ENCODE peak calls at places on chromosomes 12 and 14, in nine cellular contexts. T is spleen, Y is uterus, H is sigmoid colon, J is GM12878, G is body of pancreas, B is IMR-90, S is stomach, P is HCT116. Z is an unnamed sample.

GRCh38 chr14:52064174-52064573 is 4.7 kb downstream of the NID2 start:
- DNase-seq in J (no peak), S (no peak), T (no peak), H (no peak), Y (no peak), G (no peak), P (no peak), B (no peak), Z (no peak)

GRCh38 chr14:104214411-104214810 is 76.0 kb downstream of the KIF26A start:
- DNase-seq in G (no peak), P (no peak), B (no peak), J (no peak), S (no peak), H (no peak), T (no peak), Y (no peak), Z (no peak)

GRCh38 chr12:31702047-31702446 is 26.8 kb downstream of the AMN1 start:
- DNase-seq in H (no peak), T (no peak), B (peak), J (no peak), S (no peak), Y (no peak), P (peak), G (no peak), Z (no peak)

GRCh38 chr12:53279888-53280498 is 11.9 kb downstream of the ESPL1 start:
- DNase-seq in T (no peak), H (no peak), Y (no peak), G (no peak), B (no peak), P (no peak), J (no peak), S (no peak), Z (no peak)

GRCh38 chr14:71722885-71723284 is 209.3 kb upstream of the RGS6 start:
- DNase-seq in Y (no peak), H (no peak), P (no peak), B (no peak), S (no peak), G (no peak), T (no peak), J (no peak), Z (no peak)

GRCh38 chr14:75459099-75459741 is 31.4 kb downstream of the JDP2 start:
- DNase-seq in T (peak), S (peak), J (no peak), P (no peak), G (peak), Y (no peak), H (peak), B (no peak), Z (no peak)

GRCh38 chr14:46818147-46818546 is 166.6 kb upstream of the RPL10L start:
- DNase-seq in S (no peak), G (no peak), P (no peak), B (no peak), Y (no peak), T (no peak), H (no peak), J (no peak), Z (no peak)

GRCh38 chr12:27866382-27867101 is 86.5 kb upstream of the MANSC4 start:
- DNase-seq in J (no peak), Y (no peak), B (peak), P (no peak), H (no peak), G (no peak), T (no peak), S (no peak), Z (no peak)

GRCh38 chr14:22263961-22264360 is 325.1 kb downstream of the DAD1 start:
- DNase-seq in S (no peak), H (no peak), T (no peak), Y (no peak), P (no peak), B (peak), G (no peak), J (no peak), Z (no peak)

GRCh38 chr14:49892301-49892635 is 614 bp upstream of the ARF6 start:
- DNase-seq in Y (no peak), S (peak), J (peak), P (no peak), G (peak), H (peak), B (peak), T (no peak), Z (peak)

GRCh38 chr12:46148706-46149463 is 120.0 kb downstream of the SLC38A1 start:
- DNase-seq in P (no peak), J (no peak), T (no peak), S (no peak), H (no peak), G (no peak), B (no peak), Y (no peak), Z (no peak)

GRCh38 chr12:122866950-122867607 is 28.8 kb downstream of the VPS37B start:
- DNase-seq in Y (no peak), J (no peak), T (peak), P (no peak), S (peak), B (no peak), G (no peak), H (peak), Z (no peak)

GRCh38 chr12:32270818-32271710 is 128.3 kb upstream of the FGD4 start:
- DNase-seq in Y (no peak), B (peak), P (no peak), H (no peak), T (no peak), J (no peak), G (no peak), S (no peak), Z (no peak)

GRCh38 chr12:11158885-11159444 is 12.0 kb upstream of the SMIM10L1 start:
- DNase-seq in J (no peak), B (no peak), G (no peak), P (no peak), H (no peak), S (no peak), Y (no peak), T (no peak), Z (no peak)

GRCh38 chr12:131275824-131276223 is 322.1 kb downstream of the ADGRD1 start:
- DNase-seq in T (peak), S (no peak), H (no peak), B (no peak), Y (no peak), G (no peak), J (no peak), P (no peak), Z (no peak)

GRCh38 chr12:62248873-62249272 is 11.3 kb upstream of the USP15 start:
- DNase-seq in P (no peak), Y (no peak), G (no peak), H (no peak), J (no peak), B (no peak), T (no peak), S (no peak), Z (no peak)

GRCh38 chr12:104526320-104526719 is 69.6 kb downstream of the CHST11 start:
- DNase-seq in G (no peak), B (no peak), J (no peak), Y (no peak), T (no peak), P (no peak), S (no peak), H (no peak), Z (no peak)

GRCh38 chr12:107178776-107179175 is 85.4 kb upstream of the CRY1 start:
- DNase-seq in G (no peak), H (no peak), B (no peak), Y (no peak), J (no peak), P (no peak), T (no peak), S (no peak), Z (no peak)

GRCh38 chr12:48932878-48933277 is 7.6 kb upstream of the FKBP11 start:
- DNase-seq in S (no peak), J (no peak), P (no peak), B (no peak), G (no peak), Y (no peak), T (no peak), H (no peak), Z (no peak)

GRCh38 chr14:39322807-39323206 is 89.1 kb downstream of the MIA2 start:
- DNase-seq in S (no peak), G (no peak), B (peak), H (no peak), P (no peak), T (no peak), J (no peak), Y (no peak), Z (no peak)

GRCh38 chr12:40446385-40446784 is 221.6 kb downstream of the LRRK2 start:
- DNase-seq in S (no peak), Y (no peak), P (peak), G (no peak), T (no peak), H (no peak), J (no peak), B (peak), Z (no peak)

GRCh38 chr12:72209096-72209495 is 63.1 kb upstream of the TRHDE start:
- DNase-seq in G (no peak), P (no peak), B (no peak), H (no peak), J (no peak), Y (no peak), S (no peak), T (no peak), Z (no peak)

GRCh38 chr12:95574799-95575452 is 23.6 kb upstream of the USP44 start:
- DNase-seq in J (no peak), G (no peak), B (peak), T (no peak), P (peak), S (no peak), H (no peak), Y (no peak), Z (no peak)

GRCh38 chr14:103700753-103701490 is 14.3 kb downstream of the XRCC3 start:
- DNase-seq in P (no peak), G (no peak), T (peak), S (no peak), Y (no peak), J (no peak), B (no peak), H (no peak), Z (no peak)

DNA sequence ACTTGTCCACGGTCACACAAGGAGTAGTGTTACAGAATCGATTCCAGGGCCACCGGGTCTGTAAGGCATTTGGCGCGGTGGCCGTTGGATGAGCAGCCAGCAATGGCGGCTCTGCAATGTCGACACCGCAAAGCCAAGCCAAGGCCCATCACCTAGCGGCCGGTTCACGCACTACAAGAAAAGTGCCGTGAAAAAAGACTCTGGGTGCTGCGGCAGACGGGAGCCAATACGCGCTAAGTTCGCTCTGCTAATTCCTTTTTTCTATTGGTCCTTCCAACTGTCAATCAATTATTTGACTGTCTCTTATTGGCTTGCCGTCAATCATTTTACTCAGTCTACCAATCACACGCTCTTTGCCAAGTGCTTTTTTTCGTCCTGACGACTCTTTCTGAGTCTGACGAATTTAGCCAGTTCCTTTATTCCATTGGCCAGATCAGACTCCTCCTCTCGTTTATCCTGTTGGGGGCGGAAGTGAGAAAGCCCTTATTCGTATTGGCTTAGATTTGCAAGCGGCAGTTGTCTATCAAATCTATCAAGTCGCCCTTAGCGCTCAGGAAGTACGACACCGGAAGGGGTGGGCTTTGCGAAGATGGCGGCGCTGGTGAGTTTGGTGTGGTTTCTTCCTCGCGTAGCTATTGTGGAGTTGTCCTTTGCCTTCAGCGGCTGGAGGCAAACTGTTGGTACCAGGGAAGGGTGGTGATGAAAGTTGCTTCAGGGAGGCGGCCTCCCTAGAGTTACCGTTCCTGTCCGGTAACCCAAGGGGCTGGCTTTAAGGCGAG is at the start of gene NGDN:
- DNase-seq in Y (peak), P (peak), H (peak), G (peak), J (peak), T (peak), S (peak), B (peak), Z (peak)
- TF ChIP-seq POLR2A in Y (no peak), P (peak), H (peak), G (peak), J (peak), T (no peak), S (no peak), B (peak), Z (peak)

GRCh38 chr14:30330452-30330851 is 228.5 kb upstream of the G2E3 start:
- DNase-seq in T (no peak), S (no peak), Y (no peak), B (no peak), P (peak), J (no peak), G (no peak), H (no peak), Z (no peak)
- TF ChIP-seq CTCF in T (no peak), S (no peak), Y (no peak), B (peak), P (no peak), J (peak), G (no peak), H (no peak), Z (no peak)

DNA sequence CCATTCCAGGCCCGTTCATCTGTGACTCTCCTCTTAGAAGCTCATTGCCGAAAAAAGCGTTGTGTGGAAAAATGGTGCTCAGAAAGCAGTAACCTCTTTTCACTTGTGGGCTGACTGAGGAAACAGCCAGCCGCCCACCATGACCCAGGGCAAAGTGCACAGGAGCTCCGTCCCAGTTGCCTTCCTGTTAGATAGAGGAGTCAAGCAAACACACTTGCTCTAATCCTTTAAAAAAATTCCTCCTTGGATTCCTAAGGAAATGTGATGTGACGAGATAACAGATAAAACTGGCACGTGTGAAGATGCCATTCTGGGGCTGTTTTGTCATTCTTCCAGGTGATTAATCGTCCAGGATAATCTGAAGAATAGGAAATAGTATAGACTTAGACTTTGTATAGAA is 396.8 kb upstream of the DDHD1 start:
- DNase-seq in H (no peak), Y (no peak), B (no peak), G (no peak), S (no peak), J (no peak), T (no peak), P (no peak), Z (no peak)
- TF ChIP-seq POLR2A in H (no peak), Y (no peak), B (no peak), G (no peak), S (no peak), J (no peak), T (no peak), P (no peak), Z (no peak)

GRCh38 chr12:6963016-6963731 is 7.3 kb downstream of the PHB2 start:
- DNase-seq in T (peak), J (no peak), B (no peak), P (peak), Y (no peak), H (peak), S (peak), G (peak), Z (no peak)
- TF ChIP-seq CTCF in T (no peak), J (no peak), B (no peak), P (no peak), Y (no peak), H (peak), S (peak), G (no peak), Z (no peak)

DNA sequence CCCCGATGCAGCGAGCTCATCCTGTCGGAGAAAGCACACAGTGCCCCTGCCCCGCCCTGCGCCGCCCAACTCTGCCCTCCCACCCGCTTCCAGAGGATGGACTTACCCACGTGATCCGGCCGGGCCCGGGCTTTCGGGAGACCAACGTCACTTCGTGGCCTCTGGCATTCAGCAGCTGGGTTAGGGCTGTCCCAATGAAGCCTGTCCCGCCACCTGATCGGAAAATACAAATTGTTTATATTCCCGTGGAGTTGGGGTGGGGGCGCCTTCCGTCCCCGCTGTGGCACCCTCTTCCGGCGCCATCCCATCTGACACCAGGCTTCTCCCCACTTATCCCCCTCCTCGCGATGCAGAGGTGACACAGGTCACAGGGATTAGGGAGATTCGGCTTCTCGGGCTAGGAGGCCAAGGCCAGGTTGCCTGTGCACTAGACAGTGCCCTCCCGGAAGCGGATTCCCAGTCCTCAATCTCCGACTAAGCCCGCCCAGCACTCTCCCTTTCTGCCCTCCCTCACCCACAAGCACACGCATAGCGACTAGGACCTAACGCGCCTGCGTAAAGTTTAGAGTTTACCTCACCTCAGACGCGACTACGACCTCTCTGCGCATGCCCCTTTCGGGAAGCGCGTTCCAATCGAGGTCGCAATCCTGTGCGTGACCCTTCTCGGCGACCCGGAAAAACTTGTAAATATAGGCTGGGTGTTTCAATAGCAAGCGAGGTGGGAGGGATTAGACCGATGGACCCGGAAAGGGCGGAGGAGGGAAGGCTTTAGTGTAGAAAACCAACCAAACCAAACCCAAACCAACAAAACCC is at the start of gene SDR39U1:
- DNase-seq in B (peak), P (peak), G (peak), Y (peak), T (peak), S (peak), H (peak), J (peak), Z (peak)
- TF ChIP-seq POLR2A in B (peak), P (peak), G (peak), Y (peak), T (no peak), S (peak), H (peak), J (peak), Z (no peak)

GRCh38 chr12:119988440-119988787 is 622 bp upstream of the BICDL1 start:
- DNase-seq in P (no peak), J (no peak), Y (no peak), G (no peak), H (no peak), T (no peak), S (no peak), B (peak), Z (no peak)
- TF ChIP-seq CTCF in P (peak), J (peak), Y (no peak), G (no peak), H (no peak), T (no peak), S (no peak), B (peak), Z (no peak)

DNA sequence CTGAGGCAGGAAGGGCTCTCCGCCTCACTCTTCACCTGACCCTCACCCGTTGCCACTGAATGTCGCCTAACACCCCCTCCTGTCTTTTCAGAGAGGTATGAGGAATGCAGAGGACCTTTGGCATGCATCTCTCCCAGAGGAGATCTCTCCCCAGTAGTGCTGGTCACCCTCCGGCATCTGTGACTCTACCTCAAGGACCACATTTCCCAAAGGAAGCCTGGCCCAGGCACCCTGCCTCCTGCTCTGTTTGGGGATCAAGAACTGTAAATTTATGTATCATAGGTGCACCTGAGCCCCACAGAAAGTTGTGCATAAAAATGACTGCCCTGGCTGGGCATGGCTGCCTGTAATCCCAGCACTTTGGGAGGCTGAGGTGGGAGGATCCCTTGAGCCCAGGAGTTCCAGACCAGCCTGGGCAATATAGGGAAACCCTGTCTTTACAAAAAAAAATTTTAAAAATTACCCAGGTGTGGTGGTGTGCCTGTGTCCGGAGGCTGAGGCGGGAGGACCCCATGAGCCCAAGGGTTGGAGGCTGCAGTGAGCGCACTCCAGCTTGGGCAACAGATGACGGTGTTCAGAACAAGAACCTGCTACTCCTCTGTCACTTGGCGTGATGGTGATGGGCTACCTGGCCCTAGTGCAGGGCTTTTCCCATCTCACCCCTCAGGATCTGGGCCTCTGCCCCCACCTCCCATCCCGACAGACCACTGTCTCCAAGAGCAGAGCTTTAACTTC is 13.7 kb downstream of the TNFRSF1A start:
- DNase-seq in S (no peak), G (no peak), H (no peak), T (no peak), B (no peak), P (no peak), Y (no peak), J (no peak), Z (no peak)
- TF ChIP-seq POLR2A in S (no peak), G (no peak), H (no peak), T (no peak), B (no peak), P (no peak), Y (no peak), J (no peak), Z (no peak)